ENCODE peak calls at places on chromosomes 11 and 22, in nine cellular contexts. H is brain microvascular endothelial cell, L is MCF 10A, R is bronchial epithelial cell, K is GM12865, O is uterus, S is spleen, C is WTC11, Z is lower lobe of right lung. D is an unnamed sample.

GRCh38 chr11:57248780-57249383 is 11.8 kb upstream of the APLNR start:
- DNase-seq in H (peak), L (peak), R (peak), K (peak), O (peak), S (peak), C (peak), Z (peak), D (no peak)

GRCh38 chr22:45516923-45517675 is 14.4 kb downstream of the FBLN1 start:
- DNase-seq in H (peak), L (peak), R (peak), K (no peak), O (no peak), S (no peak), C (no peak), Z (no peak), D (no peak)

GRCh38 chr22:28792491-28793383 is 7.6 kb downstream of the XBP1 start:
- DNase-seq in H (no peak), L (no peak), R (no peak), K (peak), O (no peak), S (peak), C (no peak), Z (no peak), D (no peak)

GRCh38 chr22:48146426-48146825 is 1384.0 kb downstream of the TBC1D22A start:
- DNase-seq in H (no peak), L (no peak), R (no peak), K (no peak), O (no peak), S (no peak), C (no peak), Z (no peak), D (no peak)

GRCh38 chr11:105799728-105800462 is 190.0 kb downstream of the GRIA4 start:
- DNase-seq in H (no peak), L (no peak), R (peak), K (no peak), O (no peak), S (no peak), C (no peak), Z (no peak), D (no peak)

GRCh38 chr11:8070417-8071101 is 10.5 kb upstream of the TUB start:
- DNase-seq in H (peak), L (peak), R (peak), K (peak), O (peak), S (no peak), C (no peak), Z (no peak), D (no peak)

GRCh38 chr11:110100476-110101240 is 7.5 kb downstream of the ZC3H12C start:
- DNase-seq in H (no peak), L (no peak), R (no peak), K (no peak), O (no peak), S (no peak), C (no peak), Z (no peak), D (no peak)

GRCh38 chr11:25159341-25159740 is 662.5 kb downstream of the LUZP2 start:
- DNase-seq in H (peak), L (peak), R (peak), K (no peak), O (no peak), S (no peak), C (no peak), Z (no peak), D (no peak)

GRCh38 chr22:45882881-45883810 is 93.8 kb downstream of the WNT7B start:
- DNase-seq in H (no peak), L (no peak), R (no peak), K (no peak), O (no peak), S (peak), C (peak), Z (peak), D (peak)

GRCh38 chr11:19953909-19954308 is 206.4 kb downstream of the DBX1 start:
- DNase-seq in H (peak), L (peak), R (peak), K (no peak), O (no peak), S (no peak), C (no peak), Z (no peak), D (no peak)

GRCh38 chr11:66479741-66480115 is 506 bp upstream of the DPP3 start:
- DNase-seq in H (no peak), L (peak), R (peak), K (no peak), O (no peak), S (no peak), C (no peak), Z (no peak), D (no peak)

GRCh38 chr11:26801601-26802000 is 79.7 kb upstream of the SLC5A12 start:
- DNase-seq in H (no peak), L (no peak), R (no peak), K (no peak), O (no peak), S (no peak), C (no peak), Z (no peak), D (no peak)

GRCh38 chr22:17896552-17896951 is 122.3 kb upstream of the BID start:
- DNase-seq in H (no peak), L (no peak), R (no peak), K (no peak), O (no peak), S (no peak), C (peak), Z (no peak), D (no peak)

GRCh38 chr11:42552786-42553185 is 759.0 kb upstream of the API5 start:
- DNase-seq in H (no peak), L (no peak), R (no peak), K (no peak), O (no peak), S (no peak), C (no peak), Z (no peak), D (no peak)

GRCh38 chr22:50485221-50486131 is 1.2 kb upstream of the MIOX start:
- DNase-seq in H (no peak), L (peak), R (no peak), K (no peak), O (no peak), S (no peak), C (no peak), Z (peak), D (no peak)

GRCh38 chr11:57481915-57482781 is 21.8 kb downstream of the RTN4RL2 start:
- DNase-seq in H (no peak), L (no peak), R (no peak), K (no peak), O (no peak), S (peak), C (no peak), Z (no peak), D (no peak)

GRCh38 chr11:2233693-2234455 is 36.5 kb downstream of the ASCL2 start:
- DNase-seq in H (no peak), L (no peak), R (no peak), K (no peak), O (no peak), S (no peak), C (no peak), Z (no peak), D (no peak)

GRCh38 chr22:43263645-43264514 is 76.9 kb upstream of the TTLL12 start:
- DNase-seq in H (peak), L (peak), R (peak), K (peak), O (peak), S (peak), C (no peak), Z (peak), D (no peak)

GRCh38 chr11:59787816-59788215 is 22.8 kb downstream of the MRPL16 start:
- DNase-seq in H (peak), L (peak), R (peak), K (no peak), O (no peak), S (no peak), C (no peak), Z (no peak), D (no peak)

GRCh38 chr22:46764140-46764680 is 1.8 kb downstream of the TBC1D22A start:
- DNase-seq in H (no peak), L (no peak), R (no peak), K (peak), O (no peak), S (peak), C (no peak), Z (no peak), D (peak)

GRCh38 chr11:118957549-118957948 is 1.5 kb downstream of the UPK2 start:
- DNase-seq in H (no peak), L (no peak), R (no peak), K (no peak), O (no peak), S (peak), C (no peak), Z (no peak), D (no peak)

GRCh38 chr11:118091690-118092089 is 4.9 kb upstream of the SMIM35 start:
- DNase-seq in H (no peak), L (no peak), R (no peak), K (no peak), O (no peak), S (no peak), C (no peak), Z (no peak), D (no peak)

GRCh38 chr11:35334385-35335090 is 84.8 kb downstream of the SLC1A2 start:
- DNase-seq in H (no peak), L (peak), R (peak), K (peak), O (no peak), S (no peak), C (no peak), Z (no peak), D (no peak)

GRCh38 chr11:13663631-13664071 is 4.8 kb upstream of the FAR1 start:
- DNase-seq in H (peak), L (peak), R (peak), K (no peak), O (no peak), S (no peak), C (no peak), Z (no peak), D (no peak)

GRCh38 chr22:46104170-46104880 is 46.0 kb upstream of the PPARA start:
- DNase-seq in H (no peak), L (no peak), R (no peak), K (no peak), O (peak), S (peak), C (no peak), Z (no peak), D (no peak)

GRCh38 chr11:117419136-117419914 is 91.7 kb downstream of the CEP164 start:
- DNase-seq in H (peak), L (no peak), R (no peak), K (no peak), O (no peak), S (peak), C (no peak), Z (no peak), D (peak)

GRCh38 chr11:116842909-116843308 is 5.5 kb upstream of the APOA1 start:
- DNase-seq in H (no peak), L (no peak), R (no peak), K (no peak), O (no peak), S (peak), C (no peak), Z (no peak), D (no peak)

GRCh38 chr22:28882545-28882877 is 861 bp upstream of the ZNRF3 start:
- DNase-seq in H (no peak), L (no peak), R (no peak), K (no peak), O (no peak), S (no peak), C (no peak), Z (no peak), D (no peak)

GRCh38 chr11:133576351-133576750 is 44.0 kb upstream of the OPCML start:
- DNase-seq in H (no peak), L (no peak), R (no peak), K (no peak), O (no peak), S (no peak), C (peak), Z (no peak), D (no peak)

GRCh38 chr11:100830978-100831732 is 144.1 kb downstream of the ARHGAP42 start:
- DNase-seq in H (peak), L (peak), R (peak), K (no peak), O (no peak), S (no peak), C (no peak), Z (no peak), D (no peak)

GRCh38 chr11:75035911-75036536 is 47.3 kb downstream of the NEU3 start:
- DNase-seq in H (no peak), L (peak), R (peak), K (no peak), O (no peak), S (no peak), C (no peak), Z (no peak), D (no peak)

GRCh38 chr11:2924381-2924780 is 4.8 kb downstream of the PHLDA2 start:
- DNase-seq in H (no peak), L (peak), R (no peak), K (no peak), O (no peak), S (no peak), C (no peak), Z (no peak), D (no peak)

GRCh38 chr11:95545116-95545875 is 244.3 kb downstream of the FAM76B start:
- DNase-seq in H (no peak), L (peak), R (no peak), K (peak), O (no peak), S (no peak), C (peak), Z (no peak), D (no peak)

GRCh38 chr22:33529424-33530113 is 390.7 kb downstream of the LARGE1 start:
- DNase-seq in H (peak), L (no peak), R (no peak), K (no peak), O (peak), S (no peak), C (no peak), Z (no peak), D (no peak)

GRCh38 chr11:117881217-117881616 is 4.8 kb upstream of the FXYD6 start:
- DNase-seq in H (no peak), L (no peak), R (no peak), K (no peak), O (no peak), S (no peak), C (no peak), Z (no peak), D (no peak)

GRCh38 chr11:72573380-72573949 is 100.8 kb downstream of the PDE2A start:
- DNase-seq in H (peak), L (peak), R (peak), K (peak), O (no peak), S (peak), C (peak), Z (no peak), D (no peak)

GRCh38 chr11:48011125-48012050 is 31.0 kb downstream of the PTPRJ start:
- DNase-seq in H (no peak), L (no peak), R (no peak), K (no peak), O (no peak), S (peak), C (no peak), Z (no peak), D (peak)
- TF ChIP-seq CTCF in H (no peak), L (no peak), R (no peak), K (no peak), O (no peak), S (no peak), C (no peak), Z (no peak), D (no peak)

GRCh38 chr11:11155962-11156815 is 196.9 kb downstream of the CSNK2A3 start:
- DNase-seq in H (no peak), L (peak), R (no peak), K (peak), O (no peak), S (no peak), C (peak), Z (no peak), D (no peak)
- TF ChIP-seq CTCF in H (peak), L (peak), R (peak), K (peak), O (no peak), S (no peak), C (peak), Z (peak), D (peak)

GRCh38 chr11:12331239-12331874 is 46.0 kb upstream of the PARVA start:
- DNase-seq in H (peak), L (peak), R (peak), K (peak), O (peak), S (no peak), C (peak), Z (peak), D (no peak)
- TF ChIP-seq CTCF in H (peak), L (peak), R (peak), K (peak), O (peak), S (peak), C (peak), Z (peak), D (peak)

GRCh38 chr11:61577383-61578118 is 3.3 kb downstream of the SYT7 start:
- DNase-seq in H (no peak), L (no peak), R (no peak), K (no peak), O (no peak), S (no peak), C (peak), Z (no peak), D (no peak)
- TF ChIP-seq CTCF in H (peak), L (no peak), R (no peak), K (no peak), O (no peak), S (no peak), C (no peak), Z (no peak), D (peak)